ENCODE peak calls at places on chromosomes 7 and 10, in seven cellular contexts. A, D, C, K, Z, I and V are unnamed samples.

GRCh38 chr10:44064317-44064716 is 320.6 kb downstream of the CXCL12 start:
- DNase-seq in A (no peak), D (no peak), C (no peak), K (no peak), Z (no peak), I (no peak), V (no peak)

GRCh38 chr10:3169271-3169670 is 3.3 kb downstream of the PITRM1 start:
- DNase-seq in A (no peak), D (no peak), C (no peak), K (no peak), Z (peak), I (no peak), V (no peak)

GRCh38 chr7:45890902-45891461 is 2.7 kb downstream of the IGFBP1 start:
- DNase-seq in A (no peak), D (peak), C (no peak), K (no peak), Z (no peak), I (no peak), V (no peak)

GRCh38 chr7:28626629-28627262 is 214.4 kb downstream of the CREB5 start:
- DNase-seq in A (no peak), D (peak), C (no peak), K (no peak), Z (no peak), I (no peak), V (peak)

GRCh38 chr7:29900745-29901144 is 88.9 kb downstream of the SCRN1 start:
- DNase-seq in A (no peak), D (no peak), C (no peak), K (no peak), Z (no peak), I (no peak), V (no peak)

GRCh38 chr10:22308390-22308789 is 7.8 kb upstream of the COMMD3 start:
- DNase-seq in A (no peak), D (no peak), C (no peak), K (no peak), Z (no peak), I (no peak), V (no peak)

GRCh38 chr7:98754041-98754479 is 115.8 kb downstream of the TMEM130 start:
- DNase-seq in A (no peak), D (peak), C (no peak), K (no peak), Z (no peak), I (no peak), V (no peak)

GRCh38 chr7:3880221-3880935 is 579.3 kb downstream of the SDK1 start:
- DNase-seq in A (no peak), D (no peak), C (no peak), K (no peak), Z (peak), I (no peak), V (no peak)

GRCh38 chr7:43465581-43466554 is 117.0 kb upstream of the STK17A start:
- DNase-seq in A (no peak), D (no peak), C (no peak), K (no peak), Z (no peak), I (no peak), V (no peak)

GRCh38 chr7:13731643-13732042 is 257.8 kb downstream of the ETV1 start:
- DNase-seq in A (no peak), D (no peak), C (no peak), K (no peak), Z (no peak), I (no peak), V (no peak)

GRCh38 chr7:156222611-156223010 is 410.3 kb upstream of the SHH start:
- DNase-seq in A (no peak), D (no peak), C (no peak), K (no peak), Z (no peak), I (no peak), V (no peak)

GRCh38 chr7:159115601-159116501 is 28.8 kb downstream of the VIPR2 start:
- DNase-seq in A (no peak), D (no peak), C (peak), K (no peak), Z (peak), I (no peak), V (peak)

GRCh38 chr10:4545077-4545476 is 280.9 kb upstream of the AKR1E2 start:
- DNase-seq in A (no peak), D (no peak), C (no peak), K (no peak), Z (no peak), I (no peak), V (no peak)

GRCh38 chr10:71621263-71621751 is 98.3 kb downstream of the C10orf105 start:
- DNase-seq in A (no peak), D (no peak), C (no peak), K (no peak), Z (no peak), I (no peak), V (peak)

GRCh38 chr7:50335795-50336754 is 31.6 kb downstream of the IKZF1 start:
- DNase-seq in A (no peak), D (no peak), C (peak), K (no peak), Z (peak), I (no peak), V (no peak)

GRCh38 chr10:31912898-31913847 is 15.5 kb downstream of the ARHGAP12 start:
- DNase-seq in A (no peak), D (no peak), C (no peak), K (no peak), Z (no peak), I (no peak), V (no peak)

GRCh38 chr10:127694580-127695193 is 42.3 kb upstream of the FOXI2 start:
- DNase-seq in A (no peak), D (peak), C (no peak), K (no peak), Z (no peak), I (no peak), V (peak)

GRCh38 chr10:49115015-49115795 is at the start of gene VSTM4:
- DNase-seq in A (no peak), D (peak), C (no peak), K (no peak), Z (no peak), I (peak), V (peak)

GRCh38 chr7:148623586-148624282 is 33.2 kb downstream of the C7orf33 start:
- DNase-seq in A (no peak), D (no peak), C (no peak), K (no peak), Z (no peak), I (no peak), V (no peak)

GRCh38 chr7:75639071-75639892 is 99.5 kb downstream of the HIP1 start:
- DNase-seq in A (no peak), D (peak), C (peak), K (no peak), Z (peak), I (peak), V (peak)

GRCh38 chr7:97272237-97272975 is 154.9 kb downstream of the SDHAF3 start:
- DNase-seq in A (no peak), D (no peak), C (no peak), K (no peak), Z (no peak), I (no peak), V (no peak)

GRCh38 chr7:29243777-29244655 is 49.4 kb downstream of the CHN2 start:
- DNase-seq in A (no peak), D (no peak), C (no peak), K (no peak), Z (no peak), I (no peak), V (peak)

GRCh38 chr10:6091630-6092029 is 2.8 kb downstream of the RBM17 start:
- DNase-seq in A (no peak), D (no peak), C (no peak), K (no peak), Z (no peak), I (no peak), V (no peak)

GRCh38 chr10:70518695-70519094 is 40.1 kb downstream of the PALD1 start:
- DNase-seq in A (no peak), D (no peak), C (no peak), K (no peak), Z (no peak), I (no peak), V (no peak)

GRCh38 chr7:53121374-53121773 is 85.9 kb downstream of the POM121L12 start:
- DNase-seq in A (no peak), D (peak), C (no peak), K (no peak), Z (no peak), I (no peak), V (no peak)

GRCh38 chr10:124709862-124710261 is 34.3 kb downstream of the FAM53B start:
- DNase-seq in A (no peak), D (no peak), C (peak), K (no peak), Z (peak), I (peak), V (no peak)

GRCh38 chr10:126061526-126061925 is 165.2 kb downstream of the FANK1 start:
- DNase-seq in A (no peak), D (no peak), C (no peak), K (no peak), Z (no peak), I (no peak), V (no peak)

GRCh38 chr7:157980774-157981173 is 606.8 kb downstream of the PTPRN2 start:
- DNase-seq in A (no peak), D (no peak), C (peak), K (no peak), Z (peak), I (no peak), V (peak)

GRCh38 chr7:139842414-139843210 is 13.5 kb downstream of the TBXAS1 start:
- DNase-seq in A (no peak), D (no peak), C (no peak), K (no peak), Z (no peak), I (no peak), V (no peak)

GRCh38 chr10:112160834-112161233 is 22.7 kb downstream of the GPAM start:
- DNase-seq in A (no peak), D (no peak), C (no peak), K (no peak), Z (no peak), I (no peak), V (no peak)

GRCh38 chr7:139936760-139937310 is 107.8 kb downstream of the TBXAS1 start:
- DNase-seq in A (no peak), D (no peak), C (no peak), K (no peak), Z (no peak), I (no peak), V (no peak)

GRCh38 chr10:35375091-35375765 is 38.9 kb downstream of the CCNY start:
- DNase-seq in A (no peak), D (no peak), C (no peak), K (no peak), Z (no peak), I (no peak), V (peak)

GRCh38 chr10:124010024-124010423 is 83.4 kb downstream of the CHST15 start:
- DNase-seq in A (no peak), D (no peak), C (peak), K (no peak), Z (peak), I (no peak), V (no peak)

GRCh38 chr10:42997151-42997848 is 79.6 kb upstream of the RET start:
- DNase-seq in A (no peak), D (no peak), C (no peak), K (no peak), Z (no peak), I (no peak), V (no peak)

GRCh38 chr10:48759113-48759901 is 74.6 kb downstream of the WDFY4 start:
- DNase-seq in A (no peak), D (no peak), C (no peak), K (no peak), Z (no peak), I (no peak), V (no peak)

GRCh38 chr7:80922254-80923049 is 3.6 kb upstream of the SEMA3C start:
- DNase-seq in A (peak), D (no peak), C (no peak), K (no peak), Z (no peak), I (no peak), V (no peak)

GRCh38 chr10:71868192-71868697 is 17.2 kb upstream of the PSAP start:
- DNase-seq in A (no peak), D (no peak), C (peak), K (no peak), Z (peak), I (peak), V (peak)

GRCh38 chr7:81173766-81174281 is 255.0 kb upstream of the SEMA3C start:
- DNase-seq in A (peak), D (no peak), C (no peak), K (no peak), Z (no peak), I (no peak), V (no peak)

GRCh38 chr10:92750788-92751533 is 61.2 kb downstream of the HHEX start:
- DNase-seq in A (no peak), D (no peak), C (no peak), K (no peak), Z (no peak), I (no peak), V (no peak)

GRCh38 chr10:90321132-90321816 is 536.6 kb downstream of the HTR7 start:
- DNase-seq in A (no peak), D (no peak), C (no peak), K (no peak), Z (no peak), I (no peak), V (no peak)

GRCh38 chr10:80409121-80409520 is 770 bp downstream of the PRXL2A start:
- DNase-seq in A (no peak), D (no peak), C (no peak), K (no peak), Z (no peak), I (no peak), V (no peak)
- H3K27ac ChIP-seq in A (peak), D (no peak), C (peak), K (peak), Z (peak), I (peak), V (peak)

DNA sequence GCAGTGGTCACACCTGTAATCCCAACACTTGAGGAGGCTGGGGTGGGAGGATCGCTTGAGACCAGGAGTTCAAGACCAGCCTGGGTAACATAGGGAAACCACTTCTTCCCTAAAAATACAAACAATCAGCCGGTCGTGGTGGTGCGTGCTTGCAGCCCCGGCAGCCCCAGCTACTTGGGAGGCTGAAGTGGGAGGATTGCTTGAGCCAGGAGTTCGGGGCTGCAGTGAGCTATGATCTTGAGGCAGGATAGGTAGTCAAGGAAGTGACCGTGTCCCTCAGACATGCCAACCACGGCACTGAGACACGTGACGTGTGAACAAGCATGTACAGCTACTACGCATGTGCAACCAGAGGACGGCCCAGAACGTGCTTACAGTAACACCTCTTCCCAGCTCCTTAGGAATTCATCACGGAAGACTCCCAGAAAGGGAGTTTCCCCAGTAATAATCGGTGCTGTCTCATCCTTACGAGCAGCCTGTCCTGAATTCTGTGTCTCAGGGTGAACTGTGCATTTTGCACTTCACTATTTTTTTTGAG is 5.3 kb downstream of the GUSB start:
- DNase-seq in A (no peak), D (no peak), C (peak), K (no peak), Z (no peak), I (no peak), V (no peak)
- TF ChIP-seq CTCF in A (no peak), D (no peak), C (no peak), K (no peak), Z (no peak), I (no peak), V (no peak)

DNA sequence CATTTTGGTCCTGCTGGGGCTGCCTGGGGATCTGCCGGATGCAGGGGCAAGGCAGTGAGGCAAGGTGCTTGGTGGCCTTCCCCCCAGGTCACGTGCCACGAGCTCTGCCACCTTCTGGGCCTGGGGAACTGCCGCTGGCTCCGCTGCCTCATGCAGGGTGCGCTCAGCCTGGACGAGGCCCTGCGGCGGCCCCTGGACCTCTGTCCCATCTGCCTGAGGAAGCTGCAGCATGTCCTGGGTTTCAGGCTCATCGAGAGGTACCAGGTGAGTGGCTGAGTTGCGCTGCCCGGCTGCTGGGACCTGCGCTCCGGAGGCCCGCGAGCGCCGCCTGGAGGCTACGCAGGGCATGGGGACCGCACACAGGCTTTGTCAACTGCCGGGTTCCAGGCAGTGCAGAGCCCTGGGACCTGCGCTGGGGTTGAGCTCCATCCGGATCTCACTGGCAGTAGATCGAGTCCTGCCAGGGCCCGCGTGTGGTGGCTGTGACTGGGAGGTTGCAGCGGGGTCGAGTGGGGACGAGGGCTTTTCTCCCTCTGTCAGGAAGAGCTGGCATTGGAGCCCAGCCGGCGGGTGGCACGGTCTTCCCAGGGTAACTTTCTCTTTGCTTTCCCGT is 21.7 kb downstream of the AMZ1 start:
- DNase-seq in A (peak), D (peak), C (peak), K (no peak), Z (peak), I (peak), V (peak)
- H3K4me3 ChIP-seq in A (no peak), D (no peak), C (peak), K (peak), Z (no peak), I (peak), V (peak)

GRCh38 chr7:83918142-83918541 is 269.2 kb upstream of the SEMA3E start:
- DNase-seq in A (no peak), D (no peak), C (no peak), K (no peak), Z (no peak), I (no peak), V (no peak)

GRCh38 chr7:83925860-83926259 is 268.7 kb downstream of the SEMA3A start:
- DNase-seq in A (no peak), D (no peak), C (no peak), K (no peak), Z (no peak), I (no peak), V (no peak)

GRCh38 chr7:83921798-83922607 is 272.6 kb downstream of the SEMA3A start:
- DNase-seq in A (no peak), D (no peak), C (no peak), K (no peak), Z (no peak), I (no peak), V (no peak)
- H3K27ac ChIP-seq in A (no peak), D (no peak), C (no peak), K (no peak), Z (no peak), I (no peak), V (no peak)